ENCODE peak calls at places on chromosomes 4 and X, in seven cellular contexts. A is ovary; P is activated naive CD4-positive, alpha-beta T cell; O is PC-3; D is stimulated activated CD4-positive, alpha-beta T cell treated with anti-CD3 and anti-CD28 coated beads, Interleukin-2, amount 100 ng/mL, for 48 hours; U is activated T-helper 1 cell treated with Interleukin-2 at 50 U/mL for 16 hours; M is AG09319. E is an unnamed sample.

GRCh38 chr4:51865717-51866116 is 22.8 kb downstream of the DCUN1D4 start:
- DNase-seq in P (no peak), M (no peak), D (no peak), U (no peak), O (no peak), A (no peak), E (no peak)

GRCh38 chr4:25888781-25889180 is 25.2 kb upstream of the SMIM20 start:
- DNase-seq in A (no peak), P (no peak), U (no peak), D (no peak), M (no peak), O (peak; percentile 14), E (no peak)

GRCh38 chrX:22594771-22595170 is 322.1 kb downstream of the CBLL2 start:
- DNase-seq in P (no peak), A (no peak), O (no peak), M (no peak), D (no peak), U (no peak), E (no peak)

GRCh38 chr4:122577808-122578781 is 42.8 kb downstream of the IL21 start:
- DNase-seq in D (peak; percentile 72), M (no peak), U (peak; percentile 35), O (peak; percentile 75), P (peak; percentile 4), A (no peak), E (peak; percentile 15)

GRCh38 chr4:52892880-52893279 is 30.8 kb downstream of the RASL11B start:
- DNase-seq in A (no peak), D (no peak), M (no peak), O (no peak), U (no peak), P (no peak), E (no peak)

GRCh38 chr4:82223715-82224114 is 150.1 kb downstream of the HNRNPD start:
- DNase-seq in P (no peak), U (no peak), M (no peak), O (no peak), D (no peak), A (no peak), E (no peak)

GRCh38 chrX:106203315-106203714 is 35.2 kb downstream of the PWWP3B start:
- DNase-seq in U (no peak), D (no peak), O (peak; percentile 67), A (no peak), M (no peak), P (no peak), E (no peak)

GRCh38 chrX:9829308-9830267 is 43.4 kb downstream of the SHROOM2 start:
- DNase-seq in O (peak; percentile 93), A (no peak), P (no peak), M (no peak), U (no peak), D (no peak), E (no peak)

GRCh38 chrX:22060451-22060940 is 28.4 kb downstream of the PHEX start:
- DNase-seq in P (no peak), U (no peak), M (no peak), O (peak; percentile 79), D (no peak), A (no peak), E (no peak)

GRCh38 chr4:15495621-15496020 is 25.9 kb downstream of the CC2D2A start:
- DNase-seq in D (no peak), A (no peak), P (no peak), U (no peak), O (no peak), M (no peak), E (no peak)

GRCh38 chrX:23195097-23195496 is 139.6 kb upstream of the PTCHD1 start:
- DNase-seq in P (no peak), U (no peak), D (no peak), O (no peak), A (no peak), M (no peak), E (no peak)

GRCh38 chrX:67587946-67588624 is 44.3 kb downstream of the AR start:
- DNase-seq in D (no peak), U (no peak), P (no peak), A (peak; percentile 31), M (no peak), O (no peak), E (no peak)

GRCh38 chrX:154409222-154409871 is at the start of gene DNASE1L1:
- DNase-seq in D (no peak), O (peak; percentile 91), U (no peak), A (peak; percentile 58), M (peak; percentile 61), P (no peak), E (peak; percentile 10)

GRCh38 chrX:130125090-130125489 is 14.8 kb upstream of the ELF4 start:
- DNase-seq in M (peak; percentile 56), P (no peak), D (no peak), U (no peak), A (peak; percentile 31), O (no peak), E (no peak)

GRCh38 chr4:85732124-85732523 is 257.2 kb downstream of the ARHGAP24 start:
- DNase-seq in M (no peak), P (no peak), A (no peak), O (no peak), U (no peak), D (no peak), E (no peak)

GRCh38 chr4:155025762-155026457 is 182.5 kb upstream of the NPY2R start:
- DNase-seq in P (no peak), O (peak; percentile 79), M (no peak), U (no peak), A (no peak), D (peak; percentile 1), E (no peak)

GRCh38 chr4:8707045-8707781 is 114.6 kb downstream of the CPZ start:
- DNase-seq in M (no peak), U (no peak), P (no peak), O (no peak), A (peak; percentile 7), D (no peak), E (no peak)

GRCh38 chr4:10080874-10081606 is 35.6 kb downstream of the WDR1 start:
- DNase-seq in P (no peak), A (peak; percentile 15), O (no peak), U (no peak), D (no peak), M (no peak), E (peak; percentile 2)

GRCh38 chr4:41796545-41797210 is 48.2 kb upstream of the PHOX2B start:
- DNase-seq in D (no peak), A (no peak), U (no peak), M (no peak), P (no peak), O (no peak), E (no peak)

GRCh38 chr4:152678841-152679240 is 956 bp downstream of the TMEM154 start:
- DNase-seq in A (no peak), M (no peak), U (no peak), O (no peak), D (no peak), P (no peak), E (no peak)

GRCh38 chr4:155899891-155900290 is 3.6 kb upstream of the TDO2 start:
- DNase-seq in M (no peak), U (no peak), O (no peak), P (no peak), D (no peak), A (no peak), E (no peak)

GRCh38 chr4:42843694-42844093 is 48.8 kb upstream of the GRXCR1 start:
- DNase-seq in D (no peak), O (no peak), U (no peak), M (no peak), P (no peak), A (no peak), E (no peak)

GRCh38 chr4:10205223-10205622 is 88.6 kb upstream of the WDR1 start:
- DNase-seq in A (no peak), D (no peak), O (peak; percentile 8), U (no peak), M (no peak), P (no peak), E (no peak)

GRCh38 chr4:81130569-81130968 is 84.5 kb downstream of the PRKG2 start:
- DNase-seq in U (no peak), D (no peak), P (no peak), O (no peak), M (no peak), A (no peak), E (no peak)

GRCh38 chrX:36957425-36958328 is 50.5 kb upstream of the FAM47C start:
- DNase-seq in A (no peak), D (no peak), O (no peak), P (no peak), M (no peak), U (no peak), E (no peak)